ENCODE peak calls at places on chromosomes 5 and 9, in six cellular contexts. W, C, Q, Z, A and L are unnamed samples.
A peak's percentile ranks its signal among the peaks of the same experiment; 100 is the strongest.

GRCh38 chr9:82117528-82117927 is 129.0 kb downstream of the SPATA31D1 start:
- DNase-seq in Q (no peak), Z (no peak), C (no peak), W (no peak), A (no peak), L (no peak)

GRCh38 chr5:129172561-129172960 is 78.0 kb downstream of the ISOC1 start:
- DNase-seq in W (no peak), A (no peak), C (no peak), Q (peak; percentile 2), Z (no peak), L (no peak)

GRCh38 chr9:136403538-136403914 is 3.6 kb upstream of the SNAPC4 start:
- DNase-seq in W (peak; percentile 89), Z (no peak), Q (no peak), C (peak; percentile 51), A (peak; percentile 61), L (peak; percentile 91)

GRCh38 chr5:134059758-134060495 is 54.6 kb upstream of the TCF7 start:
- DNase-seq in Z (no peak), W (no peak), A (no peak), Q (no peak), C (no peak), L (no peak)

GRCh38 chr5:162174358-162174757 is 106.8 kb downstream of the GABRG2 start:
- DNase-seq in C (no peak), W (no peak), Z (no peak), Q (no peak), A (no peak), L (no peak)

GRCh38 chr5:126676195-126676624 is 75.5 kb downstream of the PHAX start:
- DNase-seq in C (peak; percentile 62), W (peak; percentile 81), A (peak; percentile 69), Z (peak; percentile 42), Q (peak; percentile 31), L (peak; percentile 72)

GRCh38 chr5:157046041-157046440 is 12.9 kb downstream of the HAVCR1 start:
- DNase-seq in C (no peak), Z (no peak), W (no peak), A (no peak), Q (no peak), L (no peak)

GRCh38 chr5:13783731-13784130 is 160.8 kb downstream of the DNAH5 start:
- DNase-seq in Q (no peak), W (no peak), C (no peak), A (no peak), Z (no peak), L (no peak)

GRCh38 chr5:65199988-65200668 is 281.6 kb downstream of the ADAMTS6 start:
- DNase-seq in C (no peak), A (no peak), Z (no peak), W (no peak), Q (peak; percentile 64), L (no peak)

GRCh38 chr5:53095931-53096525 is 13.5 kb downstream of the MOCS2 start:
- DNase-seq in Z (peak; percentile 34), W (peak; percentile 86), C (peak; percentile 34), A (peak; percentile 57), Q (peak; percentile 38), L (peak; percentile 60)

GRCh38 chr9:117290306-117290705 is 124.6 kb downstream of the ASTN2 start:
- DNase-seq in C (no peak), W (no peak), A (no peak), Q (no peak), Z (no peak), L (no peak)

GRCh38 chr9:110911659-110912473 is 126.4 kb downstream of the LPAR1 start:
- DNase-seq in C (no peak), Q (no peak), Z (no peak), W (no peak), A (no peak), L (no peak)

GRCh38 chr5:76074487-76074886 is 8.7 kb upstream of the SV2C start:
- DNase-seq in A (peak; percentile 10), W (peak; percentile 44), Z (no peak), C (no peak), Q (no peak), L (peak; percentile 24)

GRCh38 chr9:34554211-34555001 is 31.6 kb upstream of the ENHO start:
- DNase-seq in A (no peak), Z (no peak), C (no peak), Q (no peak), W (no peak), L (no peak)

GRCh38 chr9:89453452-89453851 is 44.5 kb downstream of the SEMA4D start:
- DNase-seq in A (no peak), C (no peak), Z (no peak), W (no peak), Q (no peak), L (no peak)

GRCh38 chr5:128965011-128965637 is at the start of gene SLC27A6:
- DNase-seq in Q (no peak), A (no peak), C (no peak), Z (peak; percentile 24), W (peak; percentile 21), L (no peak)

GRCh38 chr5:134905246-134905996 is 490 bp downstream of the PCBD2 start:
- DNase-seq in Z (peak; percentile 62), Q (peak; percentile 53), W (peak; percentile 75), C (peak; percentile 70), A (peak; percentile 78), L (peak; percentile 71)

GRCh38 chr5:14110680-14111079 is 32.5 kb upstream of the TRIO start:
- DNase-seq in Z (no peak), Q (peak; percentile 90), A (no peak), C (no peak), W (no peak), L (no peak)

GRCh38 chr5:143372187-143372829 is 31.2 kb downstream of the NR3C1 start:
- DNase-seq in Q (peak; percentile 38), Z (no peak), A (no peak), C (no peak), W (no peak), L (no peak)

GRCh38 chr5:159951834-159952233 is 35.6 kb downstream of the ADRA1B start:
- DNase-seq in A (no peak), C (no peak), Q (no peak), W (no peak), Z (no peak), L (no peak)

GRCh38 chr9:6896562-6896961 is 138.8 kb downstream of the KDM4C start:
- DNase-seq in Z (no peak), A (no peak), W (no peak), Q (no peak), C (no peak), L (no peak)

GRCh38 chr9:136348691-136349090 is 14.9 kb downstream of the DNLZ start:
- DNase-seq in W (no peak), Z (no peak), Q (no peak), A (no peak), C (no peak), L (no peak)

GRCh38 chr9:104142799-104143553 is 48.9 kb downstream of the SMC2 start:
- DNase-seq in C (no peak), Z (no peak), W (no peak), Q (no peak), A (no peak), L (no peak)

GRCh38 chr9:113573303-113573958 is 109.9 kb downstream of the RGS3 start:
- DNase-seq in Z (no peak), Q (no peak), C (no peak), A (no peak), W (no peak), L (no peak)

GRCh38 chr5:178149199-178149932 is 4.3 kb downstream of the NHP2 start:
- DNase-seq in A (no peak), C (no peak), Q (no peak), W (no peak), Z (no peak), L (no peak)

GRCh38 chr5:27854243-27854852 is 816.0 kb upstream of the CDH9 start:
- DNase-seq in C (no peak), A (no peak), Q (no peak), W (no peak), Z (no peak), L (no peak)

GRCh38 chr5:27523629-27524028 is 485.2 kb upstream of the CDH9 start:
- DNase-seq in Q (no peak), A (no peak), C (no peak), Z (no peak), W (no peak), L (no peak)

GRCh38 chr5:56176155-56176798 is 56.9 kb downstream of the ANKRD55 start:
- DNase-seq in C (no peak), W (no peak), A (no peak), Q (peak; percentile 84), Z (no peak), L (no peak)

GRCh38 chr9:89723696-89724095 is 118.9 kb downstream of the GADD45G start:
- DNase-seq in Q (no peak), C (no peak), A (no peak), Z (no peak), W (no peak), L (no peak)

GRCh38 chr9:136858844-136859757 is 7.0 kb downstream of the MAMDC4 start:
- DNase-seq in Z (no peak), A (no peak), Q (peak; percentile 55), W (no peak), C (no peak), L (no peak)

GRCh38 chr5:2914991-2915484 is 163.6 kb upstream of the IRX2 start:
- DNase-seq in C (no peak), Z (no peak), W (no peak), Q (no peak), A (no peak), L (no peak)

GRCh38 chr9:79621916-79622575 is 50.3 kb downstream of the TLE4 start:
- DNase-seq in Q (no peak), Z (no peak), W (no peak), C (no peak), A (no peak), L (no peak)

GRCh38 chr5:150082889-150083288 is 3.5 kb downstream of the CSF1R start:
- DNase-seq in A (no peak), C (no peak), W (peak; percentile 14), Z (no peak), Q (no peak), L (no peak)

GRCh38 chr9:132571806-132572600 is 10.4 kb upstream of the BARHL1 start:
- DNase-seq in C (no peak), A (no peak), Z (no peak), W (no peak), Q (no peak), L (no peak)

GRCh38 chr5:76544268-76544926 is 78.8 kb downstream of the F2RL2 start:
- DNase-seq in Q (no peak), C (peak; percentile 23), Z (no peak), W (peak; percentile 67), A (peak; percentile 64), L (peak; percentile 69)

GRCh38 chr5:39158127-39158593 is 61.2 kb downstream of the FYB1 start:
- DNase-seq in A (no peak), Z (no peak), W (no peak), C (no peak), Q (peak; percentile 33), L (no peak)

GRCh38 chr9:73132034-73132776 is 19.5 kb upstream of the ANXA1 start:
- DNase-seq in C (peak; percentile 64), W (peak; percentile 84), Z (peak; percentile 42), A (peak; percentile 91), Q (peak; percentile 68), L (peak; percentile 90)